ENCODE peak calls at places on chromosomes 12 and 14, in eight cellular contexts. Q is NCI-H1105 treated with DMSO at 0.1 percent for 48 hours, K is NCI-H226, H is T47D, Y is EH, V is left colon, X is HCT116, N is NCI-H510A treated with DMSO at 0.1 percent for 48 hours. F is an unnamed sample.

GRCh38 chr14:89217876-89218275 is 199.2 kb downstream of the FOXN3 start:
- DNase-seq in H (no peak), N (no peak), K (no peak), Y (peak), X (no peak), Q (no peak), V (no peak), F (no peak)

GRCh38 chr12:780750-781379 is 28.5 kb downstream of the WNK1 start:
- DNase-seq in K (no peak), Q (no peak), Y (no peak), N (no peak), V (no peak), X (no peak), H (no peak), F (no peak)

GRCh38 chr14:52258783-52259182 is 8.7 kb upstream of the PTGDR start:
- DNase-seq in V (no peak), Q (no peak), H (no peak), Y (no peak), N (no peak), X (no peak), K (no peak), F (no peak)

GRCh38 chr12:102816816-102817434 is 100.1 kb downstream of the PAH start:
- DNase-seq in V (no peak), N (peak), Q (peak), X (peak), K (no peak), Y (peak), H (peak), F (no peak)

GRCh38 chr12:72133497-72134055 is 138.6 kb upstream of the TRHDE start:
- DNase-seq in X (no peak), V (no peak), N (no peak), K (no peak), Q (no peak), Y (peak), H (no peak), F (no peak)

GRCh38 chr12:65668981-65669695 is 155.1 kb upstream of the HMGA2 start:
- DNase-seq in N (no peak), K (peak), V (no peak), X (no peak), Y (peak), H (no peak), Q (no peak), F (no peak)

GRCh38 chr14:36057452-36058142 is 118.9 kb downstream of the PTCSC3 start:
- DNase-seq in X (peak), Q (peak), Y (peak), V (no peak), N (no peak), H (peak), K (peak), F (no peak)

GRCh38 chr14:35349966-35350365 is 54.6 kb downstream of the NFKBIA start:
- DNase-seq in X (no peak), H (no peak), N (no peak), V (no peak), Y (no peak), Q (no peak), K (no peak), F (no peak)

GRCh38 chr12:132399092-132400010 is 70.0 kb upstream of the GALNT9 start:
- DNase-seq in V (no peak), Y (no peak), Q (no peak), X (no peak), N (no peak), K (no peak), H (no peak), F (no peak)

GRCh38 chr14:88554458-88555286 is at the start of gene PTPN21:
- DNase-seq in K (peak), X (no peak), H (peak), Q (peak), Y (peak), V (peak), N (peak), F (no peak)

GRCh38 chr12:7916936-7917335 is 19.1 kb downstream of the SLC2A3 start:
- DNase-seq in H (no peak), X (no peak), K (no peak), Q (no peak), Y (no peak), N (no peak), V (no peak), F (no peak)

GRCh38 chr14:68444449-68445168 is 348.3 kb downstream of the ZFP36L1 start:
- DNase-seq in V (no peak), Q (no peak), Y (peak), X (no peak), H (peak), N (no peak), K (no peak), F (no peak)

GRCh38 chr12:108468149-108468968 is 46.7 kb upstream of the FICD start:
- DNase-seq in N (no peak), H (peak), Q (peak), K (peak), Y (peak), V (no peak), X (no peak), F (peak)

GRCh38 chr12:110093631-110094311 is 30.4 kb upstream of the IFT81 start:
- DNase-seq in X (no peak), V (no peak), Y (no peak), H (no peak), N (no peak), Q (no peak), K (peak), F (no peak)

GRCh38 chr14:66696326-66696725 is 188.4 kb downstream of the GPHN start:
- DNase-seq in V (no peak), K (no peak), H (no peak), Q (no peak), N (no peak), X (no peak), Y (no peak), F (no peak)

GRCh38 chr12:129681151-129681550 is 222.7 kb downstream of the TMEM132D start:
- DNase-seq in Y (no peak), H (no peak), V (no peak), K (no peak), X (no peak), N (no peak), Q (no peak), F (no peak)

GRCh38 chr14:25090281-25090680 is 40.3 kb upstream of the STXBP6 start:
- DNase-seq in Y (peak), K (no peak), N (no peak), V (no peak), Q (no peak), H (no peak), X (no peak), F (no peak)

GRCh38 chr12:48084066-48084465 is 21.8 kb downstream of the SENP1 start:
- DNase-seq in V (no peak), X (no peak), N (no peak), K (no peak), Y (peak), Q (peak), H (peak), F (peak)

GRCh38 chr12:57518920-57519757 is 1.2 kb downstream of the DDIT3 start:
- DNase-seq in H (peak), K (no peak), Q (no peak), Y (peak), X (no peak), V (peak), N (no peak), F (peak)

GRCh38 chr12:76317976-76318375 is 30.2 kb downstream of the BBS10 start:
- DNase-seq in H (no peak), N (no peak), V (no peak), Y (no peak), X (no peak), Q (no peak), K (no peak), F (no peak)

GRCh38 chr12:73125148-73125547 is 853.0 kb downstream of the TRHDE start:
- DNase-seq in Y (no peak), Q (no peak), X (no peak), N (no peak), H (no peak), V (no peak), K (no peak), F (no peak)

GRCh38 chr12:63321373-63321772 is 170.4 kb upstream of the AVPR1A start:
- DNase-seq in H (no peak), V (no peak), Y (no peak), K (no peak), N (no peak), X (no peak), Q (no peak), F (no peak)

GRCh38 chr12:106582661-106583577 is at the start of gene RFX4:
- DNase-seq in Q (peak), N (no peak), H (no peak), V (no peak), X (no peak), K (no peak), Y (no peak), F (no peak)

GRCh38 chr14:89586258-89587127 is 169.5 kb upstream of the FOXN3 start:
- DNase-seq in Y (no peak), K (no peak), X (no peak), V (no peak), Q (no peak), H (no peak), N (no peak), F (no peak)

GRCh38 chr14:101228949-101229541 is 325.5 kb upstream of the RTL1 start:
- DNase-seq in H (no peak), Y (no peak), N (no peak), K (no peak), X (no peak), V (no peak), Q (no peak), F (no peak)

GRCh38 chr14:69088523-69089445 is 64.1 kb downstream of the DCAF5 start:
- DNase-seq in Q (no peak), V (no peak), N (no peak), H (peak), X (no peak), Y (peak), K (peak), F (no peak)

GRCh38 chr12:15982071-15982470 is 70.9 kb downstream of the DERA start:
- DNase-seq in Q (no peak), Y (peak), V (no peak), K (peak), X (no peak), N (no peak), H (no peak), F (no peak)

GRCh38 chr12:5884285-5884684 is 60.8 kb downstream of the ANO2 start:
- DNase-seq in H (no peak), N (no peak), K (no peak), Q (no peak), Y (no peak), X (no peak), V (no peak), F (no peak)

GRCh38 chr12:96571101-96571862 is 81.9 kb downstream of the CFAP54 start:
- DNase-seq in K (peak), N (no peak), H (no peak), Y (no peak), X (no peak), Q (no peak), V (no peak), F (peak)

GRCh38 chr12:15443611-15444010 is 121.3 kb downstream of the PTPRO start:
- DNase-seq in K (no peak), N (no peak), H (no peak), Y (no peak), V (no peak), X (no peak), Q (peak), F (no peak)

GRCh38 chr12:78359530-78359929 is 505.0 kb upstream of the SYT1 start:
- DNase-seq in K (peak), Q (no peak), Y (peak), H (no peak), X (no peak), V (no peak), N (no peak), F (no peak)

GRCh38 chr14:58617619-58618018 is 20.1 kb upstream of the DACT1 start:
- DNase-seq in X (no peak), Y (no peak), V (no peak), K (no peak), Q (no peak), H (no peak), N (no peak), F (no peak)

GRCh38 chr12:54378791-54379400 is 5.6 kb downstream of the ZNF385A start:
- DNase-seq in V (peak), N (peak), K (no peak), H (peak), Y (peak), Q (peak), X (no peak), F (no peak)

GRCh38 chr12:75874456-75874855 is 157.1 kb downstream of the PHLDA1 start:
- DNase-seq in N (no peak), X (no peak), Y (no peak), H (no peak), Q (no peak), V (no peak), K (no peak), F (no peak)

GRCh38 chr14:69882086-69882864 is 3.1 kb downstream of the SMOC1 start:
- DNase-seq in V (no peak), N (no peak), H (no peak), Y (no peak), Q (no peak), X (no peak), K (no peak), F (no peak)

F was measured in CD4-positive, CD25-positive, alpha-beta regulatory T cell.